ENCODE peak calls at places on chromosomes 6 and 20, in four cellular contexts. E, W, B and X are unnamed samples.

GRCh38 chr20:32761831-32762753 is at the start of gene DNMT3B:
- DNase-seq in E (peak), W (peak), B (peak), X (peak)

GRCh38 chr6:161195418-161195817 is 78.4 kb downstream of the AGPAT4 start:
- DNase-seq in B (no peak), W (no peak), E (no peak), X (no peak)

GRCh38 chr6:136751478-136751956 is 40.8 kb downstream of the MAP3K5 start:
- DNase-seq in W (no peak), E (no peak), B (no peak), X (no peak)

GRCh38 chr6:47733879-47734558 is 35.6 kb downstream of the ADGRF4 start:
- DNase-seq in W (no peak), E (no peak), B (no peak), X (peak)

GRCh38 chr6:157763129-157763893 is 59.7 kb upstream of the SNX9 start:
- DNase-seq in E (peak), W (peak), B (peak), X (peak)

GRCh38 chr20:5171790-5172164 is 45.0 kb downstream of the CDS2 start:
- DNase-seq in B (no peak), E (no peak), W (no peak), X (peak)

GRCh38 chr20:20138301-20139064 is 86.2 kb downstream of the CFAP61 start:
- DNase-seq in W (no peak), E (no peak), B (no peak), X (no peak)

GRCh38 chr20:38131588-38132121 is 33.4 kb downstream of the TGM2 start:
- DNase-seq in B (no peak), W (peak), E (no peak), X (no peak)

GRCh38 chr6:130043344-130043743 is 25.0 kb downstream of the L3MBTL3 start:
- DNase-seq in W (no peak), E (no peak), B (no peak), X (no peak)

GRCh38 chr20:47411161-47411560 is 54.7 kb upstream of the ZMYND8 start:
- DNase-seq in W (no peak), B (no peak), E (no peak), X (no peak)

GRCh38 chr6:111737065-111737521 is 131.4 kb upstream of the TRAF3IP2 start:
- DNase-seq in W (no peak), B (no peak), E (no peak), X (no peak)

GRCh38 chr6:80142586-80142985 is 36.1 kb downstream of the BCKDHB start:
- DNase-seq in B (no peak), E (no peak), W (no peak), X (no peak)

GRCh38 chr6:49541936-49542335 is 8.5 kb upstream of the C6orf141 start:
- DNase-seq in B (no peak), W (no peak), E (no peak), X (no peak)

GRCh38 chr20:17169575-17170136 is 57.2 kb upstream of the PCSK2 start:
- DNase-seq in W (no peak), B (no peak), E (no peak), X (no peak)

GRCh38 chr20:47765715-47766594 is 19.3 kb downstream of the SULF2 start:
- DNase-seq in B (no peak), W (no peak), E (no peak), X (no peak)

GRCh38 chr20:45944151-45944964 is 9.9 kb downstream of the PCIF1 start:
- DNase-seq in B (no peak), W (no peak), E (no peak), X (peak)

GRCh38 chr20:23084282-23084844 is 1.8 kb downstream of the CD93 start:
- DNase-seq in B (no peak), W (no peak), E (no peak), X (no peak)

GRCh38 chr6:16563628-16564240 is 197.5 kb downstream of the ATXN1 start:
- DNase-seq in B (no peak), W (no peak), E (no peak), X (no peak)

GRCh38 chr6:161922631-161923119 is 648.8 kb upstream of the AGPAT4 start:
- DNase-seq in W (no peak), B (peak), E (peak), X (peak)

GRCh38 chr6:134431306-134431919 is 113.5 kb upstream of the SGK1 start:
- DNase-seq in W (no peak), B (no peak), E (no peak), X (no peak)

GRCh38 chr6:15340775-15341174 is 94.9 kb downstream of the JARID2 start:
- DNase-seq in E (no peak), B (no peak), W (no peak), X (peak)

GRCh38 chr20:23093613-23094012 is 7.5 kb upstream of the CD93 start:
- DNase-seq in E (no peak), W (peak), B (peak), X (no peak)

GRCh38 chr20:38144608-38145093 is 20.4 kb downstream of the TGM2 start:
- DNase-seq in W (no peak), E (no peak), B (no peak), X (no peak)

GRCh38 chr6:100101656-100102055 is 107.6 kb upstream of the MCHR2 start:
- DNase-seq in E (no peak), W (no peak), B (no peak), X (no peak)

GRCh38 chr20:36579996-36580545 is 6.7 kb downstream of the TGIF2 start:
- DNase-seq in E (no peak), B (no peak), W (no peak), X (no peak)

GRCh38 chr6:37922563-37922962 is 103.0 kb downstream of the ZFAND3 start:
- DNase-seq in E (no peak), W (no peak), B (no peak), X (no peak)

GRCh38 chr6:110432285-110432899 is 17.0 kb upstream of the DDO start:
- DNase-seq in B (no peak), W (no peak), E (no peak), X (no peak)

GRCh38 chr6:40504274-40504673 is 82.9 kb downstream of the LRFN2 start:
- DNase-seq in B (no peak), W (no peak), E (no peak), X (no peak)

GRCh38 chr20:64049887-64050260 is 435 bp upstream of the SOX18 start:
- DNase-seq in W (no peak), E (no peak), B (no peak), X (no peak)

GRCh38 chr6:98384334-98384733 is 450.0 kb upstream of the POU3F2 start:
- DNase-seq in B (no peak), W (no peak), E (no peak), X (no peak)

GRCh38 chr20:47688385-47689381 is 96.6 kb downstream of the SULF2 start:
- DNase-seq in B (no peak), E (no peak), W (no peak), X (no peak)

GRCh38 chr6:47529734-47530133 is 52.1 kb downstream of the CD2AP start:
- DNase-seq in E (no peak), W (no peak), B (no peak), X (no peak)

GRCh38 chr6:34795836-34796425 is 4.0 kb downstream of the BLTP3A start:
- DNase-seq in E (no peak), W (no peak), B (no peak), X (no peak)

GRCh38 chr6:159695984-159696383 is 2.9 kb upstream of the SOD2 start:
- DNase-seq in E (no peak), W (no peak), B (no peak), X (no peak)

GRCh38 chr6:116447496-116448011 is 13.6 kb upstream of the CALHM6 start:
- DNase-seq in B (no peak), W (no peak), E (no peak), X (no peak)

GRCh38 chr6:74946961-74947360 is 258.9 kb downstream of the COL12A1 start:
- DNase-seq in W (no peak), B (no peak), E (no peak), X (no peak)

GRCh38 chr20:63947638-63948456 is 8.4 kb downstream of the UCKL1 start:
- DNase-seq in B (no peak), W (peak), E (no peak), X (no peak)

GRCh38 chr20:57869291-57869950 is 159.6 kb upstream of the PMEPA1 start:
- DNase-seq in W (peak), E (no peak), B (no peak), X (no peak)
- TF ChIP-seq POLR2A in W (no peak), E (no peak), B (no peak), X (no peak)

DNA sequence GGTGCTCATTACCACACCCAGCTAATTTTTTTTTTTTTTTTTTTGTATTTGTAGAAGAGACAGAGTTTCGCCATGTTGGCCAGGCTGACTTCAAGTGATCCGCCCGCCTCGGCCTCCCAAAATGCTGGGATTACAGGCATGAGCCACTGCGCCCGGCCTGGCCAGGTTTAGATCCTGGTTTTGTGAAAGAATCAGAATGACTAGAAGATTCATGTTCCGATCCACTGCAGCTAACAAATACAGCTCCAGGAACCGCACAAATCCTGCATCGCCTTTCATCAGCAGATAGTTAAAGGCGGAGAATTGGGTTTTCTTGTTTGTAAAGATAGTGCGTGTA is 151.2 kb upstream of the AKAP12 start:
- DNase-seq in B (no peak), W (no peak), E (no peak), X (no peak)
- TF ChIP-seq POLR2A in B (no peak), W (no peak), E (no peak), X (no peak)

GRCh38 chr20:50724112-50724724 is 7.2 kb upstream of the PARD6B start:
- DNase-seq in E (no peak), W (no peak), B (peak), X (no peak)

GRCh38 chr20:50722466-50723155 is 8.8 kb upstream of the PARD6B start:
- DNase-seq in E (no peak), B (peak), W (no peak), X (no peak)

GRCh38 chr20:50723672-50724071 is 7.7 kb upstream of the PARD6B start:
- DNase-seq in B (no peak), W (no peak), E (no peak), X (no peak)

GRCh38 chr20:50720582-50720981 is 10.8 kb upstream of the PARD6B start:
- DNase-seq in W (peak), B (no peak), E (no peak), X (no peak)

DNA sequence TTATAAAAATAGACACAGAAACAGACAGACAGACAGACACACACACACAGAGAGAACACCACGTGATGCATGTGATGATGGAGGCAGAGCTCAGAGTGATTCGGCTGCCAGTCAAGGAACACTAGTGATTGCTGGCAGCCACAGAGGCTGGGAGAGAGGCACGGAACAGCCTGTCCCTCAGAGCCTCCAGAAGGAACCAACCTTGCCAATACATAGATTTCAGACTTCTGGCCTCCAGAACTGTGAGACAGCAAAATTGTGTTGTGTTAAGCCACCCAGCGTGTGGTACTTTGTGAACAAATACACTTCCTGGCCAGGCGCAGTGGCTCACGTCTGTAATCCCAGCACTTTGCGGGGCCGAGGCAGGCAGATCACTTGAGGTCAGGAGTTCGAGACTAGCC is 9.5 kb upstream of the PARD6B start:
- DNase-seq in W (peak), B (peak), E (peak), X (no peak)
- TF ChIP-seq POLR2A in W (no peak), B (no peak), E (no peak), X (no peak)

GRCh38 chr6:108661430-108661829 is 100.7 kb downstream of the FOXO3 start:
- DNase-seq in B (peak), W (no peak), E (no peak), X (peak)
- TF ChIP-seq POLR2A in B (no peak), W (no peak), E (no peak), X (no peak)

DNA sequence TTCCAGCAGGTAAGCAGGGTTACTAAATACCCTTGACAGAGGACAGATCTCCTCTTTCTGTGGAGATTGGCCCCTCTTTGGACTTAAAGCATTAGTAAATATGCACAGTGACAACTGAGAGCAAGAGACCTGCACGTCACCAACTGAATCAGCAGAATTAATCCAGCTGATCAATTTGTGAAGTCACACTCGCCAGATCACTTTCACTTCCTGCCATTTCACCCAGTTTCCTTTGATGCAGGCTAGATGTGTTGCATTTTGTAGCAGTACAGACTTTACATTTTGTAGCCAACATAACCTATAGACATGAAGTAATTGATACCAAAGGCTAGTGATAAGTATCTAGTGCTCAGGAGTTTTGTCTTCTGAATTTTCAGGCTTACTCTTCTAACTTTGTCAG is 11.9 kb downstream of the SYNE1 start:
- DNase-seq in E (no peak), B (no peak), W (no peak), X (no peak)
- TF ChIP-seq POLR2A in E (no peak), B (no peak), W (no peak), X (no peak)

GRCh38 chr6:711925-712324 is 19.0 kb upstream of the EXOC2 start:
- DNase-seq in E (no peak), W (no peak), B (no peak), X (no peak)

GRCh38 chr6:713351-713750 is 20.4 kb upstream of the EXOC2 start:
- DNase-seq in E (no peak), B (no peak), W (no peak), X (no peak)

GRCh38 chr6:709471-710056 is 16.6 kb upstream of the EXOC2 start:
- DNase-seq in B (no peak), W (no peak), E (no peak), X (no peak)

GRCh38 chr6:712805-713204 is 19.9 kb upstream of the EXOC2 start:
- DNase-seq in B (no peak), W (no peak), E (no peak), X (no peak)

GRCh38 chr6:710601-711571 is 17.9 kb upstream of the EXOC2 start:
- DNase-seq in W (peak), E (peak), B (peak), X (peak)
- TF ChIP-seq POLR2A in W (peak), E (no peak), B (peak), X (no peak)